ENCODE peak calls at places on chromosomes 1 and 21, in five cellular contexts. B is foreskin fibroblast, O is endothelial cell of umbilical vein, N is K562, P is body of pancreas. S is an unnamed sample.

GRCh38 chr21:36419996-36420395 is 34.8 kb downstream of the CHAF1B start:
- DNase-seq in O (peak), B (peak), P (peak), N (peak), S (peak)

GRCh38 chr1:216910081-216910840 is 187.0 kb upstream of the ESRRG start:
- DNase-seq in P (no peak), B (no peak), O (no peak), N (no peak), S (no peak)

GRCh38 chr1:238642231-238642630 is 744.1 kb upstream of the CHRM3 start:
- DNase-seq in B (no peak), N (no peak), O (no peak), P (no peak), S (no peak)

GRCh38 chr1:108708726-108709660 is 3.7 kb upstream of the FNDC7 start:
- DNase-seq in B (no peak), P (no peak), O (no peak), N (peak), S (no peak)

GRCh38 chr1:30302808-30303310 is 420.5 kb downstream of the MATN1 start:
- DNase-seq in P (no peak), N (no peak), B (no peak), O (no peak), S (no peak)

GRCh38 chr1:117069220-117069844 is 9.2 kb downstream of the TTF2 start:
- DNase-seq in O (no peak), P (no peak), B (no peak), N (no peak), S (no peak)

GRCh38 chr1:72009756-72010441 is 272.4 kb downstream of the NEGR1 start:
- DNase-seq in O (peak), B (no peak), P (no peak), N (no peak), S (no peak)

GRCh38 chr1:163439506-163439905 is 117.8 kb downstream of the NUF2 start:
- DNase-seq in N (no peak), B (no peak), O (no peak), P (no peak), S (no peak)

GRCh38 chr1:2290171-2290578 is 62.1 kb downstream of the SKI start:
- DNase-seq in P (no peak), O (no peak), B (no peak), N (peak), S (no peak)

GRCh38 chr1:22875851-22876250 is 96.8 kb downstream of the LACTBL1 start:
- DNase-seq in B (no peak), P (no peak), N (no peak), O (no peak), S (no peak)

GRCh38 chr1:54542962-54543539 is 5.0 kb upstream of the ACOT11 start:
- DNase-seq in P (no peak), B (peak), N (no peak), O (peak), S (no peak)

GRCh38 chr1:231828182-231828920 is 201.8 kb downstream of the DISC1 start:
- DNase-seq in O (peak), B (peak), N (no peak), P (peak), S (no peak)

GRCh38 chr1:224544276-224544675 is 71.8 kb upstream of the CNIH3 start:
- DNase-seq in P (no peak), N (no peak), O (peak), B (peak), S (no peak)

GRCh38 chr1:233105225-233105624 is 154.8 kb downstream of the NTPCR start:
- DNase-seq in P (no peak), N (no peak), O (no peak), B (no peak), S (no peak)

GRCh38 chr1:42962641-42963377 is 4.1 kb upstream of the SLC2A1 start:
- DNase-seq in N (peak), O (no peak), B (peak), P (no peak), S (no peak)

GRCh38 chr1:175841613-175842234 is 98.3 kb upstream of the TNR start:
- DNase-seq in N (no peak), O (no peak), B (no peak), P (no peak), S (no peak)

GRCh38 chr1:151157067-151157531 is 650 bp downstream of the TNFAIP8L2 start:
- DNase-seq in N (no peak), B (no peak), P (no peak), O (no peak), S (no peak)

GRCh38 chr1:175221548-175222175 is 29.1 kb upstream of the KIAA0040 start:
- DNase-seq in B (no peak), N (peak), P (peak), O (peak), S (peak)

GRCh38 chr1:157403203-157403602 is 149.1 kb downstream of the FCRL5 start:
- DNase-seq in N (peak), B (no peak), P (no peak), O (no peak), S (no peak)

GRCh38 chr1:192474080-192474683 is 101.4 kb upstream of the RGS1 start:
- DNase-seq in N (peak), B (no peak), O (peak), P (no peak), S (no peak)

GRCh38 chr1:193458628-193459027 is 272.2 kb upstream of the B3GALT2 start:
- DNase-seq in B (no peak), N (no peak), O (no peak), P (no peak), S (no peak)

GRCh38 chr21:32956257-32956656 is 69.5 kb upstream of the OLIG2 start:
- DNase-seq in B (no peak), P (no peak), N (no peak), O (no peak), S (no peak)

GRCh38 chr21:38492002-38492401 is 6.3 kb downstream of the ERG start:
- DNase-seq in P (no peak), O (peak), B (no peak), N (peak), S (no peak)

GRCh38 chr1:108653431-108654105 is 7.3 kb downstream of the HENMT1 start:
- DNase-seq in B (no peak), O (no peak), P (no peak), N (no peak), S (no peak)

GRCh38 chr1:109210058-109210457 is 3.7 kb upstream of the SARS1 start:
- DNase-seq in P (no peak), N (no peak), O (no peak), B (no peak), S (peak)

DNA sequence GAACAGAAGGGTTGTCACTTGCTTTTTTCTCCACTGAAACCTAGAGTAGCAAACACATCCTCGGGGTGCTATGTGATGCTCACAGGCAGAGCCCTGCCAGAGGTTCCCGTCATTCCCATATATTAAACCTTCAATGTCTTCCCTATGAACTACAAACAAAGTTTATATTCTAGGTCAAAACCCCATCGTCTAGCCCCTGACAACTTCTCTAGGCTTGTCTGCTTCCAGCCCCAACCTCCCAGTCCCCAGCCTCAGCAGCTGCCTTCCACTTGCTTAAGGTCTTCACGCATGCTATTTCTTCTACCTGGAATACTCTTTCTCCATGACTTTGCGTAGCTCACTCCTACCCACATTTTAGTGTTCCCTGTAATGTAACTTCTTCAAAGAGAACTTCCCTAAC is 1.9 kb upstream of the TLR5 start:
- DNase-seq in P (no peak), N (no peak), O (no peak), B (no peak), S (no peak)
- H3K4me3 ChIP-seq in P (no peak), N (no peak), O (no peak), B (no peak), S (no peak)

GRCh38 chr1:92484472-92485373 is 2.0 kb downstream of the GFI1 start:
- DNase-seq in P (peak), B (no peak), O (peak), N (no peak), S (no peak)

GRCh38 chr1:92488416-92488815 is 1.7 kb upstream of the GFI1 start:
- DNase-seq in B (no peak), P (no peak), N (no peak), O (no peak), S (no peak)

GRCh38 chr1:92485374-92486250 is 1.1 kb downstream of the GFI1 start:
- DNase-seq in P (peak), N (peak), B (no peak), O (peak), S (no peak)

GRCh38 chr1:92487078-92487605 is 417 bp upstream of the GFI1 start:
- DNase-seq in N (no peak), O (no peak), P (no peak), B (no peak), S (no peak)

DNA sequence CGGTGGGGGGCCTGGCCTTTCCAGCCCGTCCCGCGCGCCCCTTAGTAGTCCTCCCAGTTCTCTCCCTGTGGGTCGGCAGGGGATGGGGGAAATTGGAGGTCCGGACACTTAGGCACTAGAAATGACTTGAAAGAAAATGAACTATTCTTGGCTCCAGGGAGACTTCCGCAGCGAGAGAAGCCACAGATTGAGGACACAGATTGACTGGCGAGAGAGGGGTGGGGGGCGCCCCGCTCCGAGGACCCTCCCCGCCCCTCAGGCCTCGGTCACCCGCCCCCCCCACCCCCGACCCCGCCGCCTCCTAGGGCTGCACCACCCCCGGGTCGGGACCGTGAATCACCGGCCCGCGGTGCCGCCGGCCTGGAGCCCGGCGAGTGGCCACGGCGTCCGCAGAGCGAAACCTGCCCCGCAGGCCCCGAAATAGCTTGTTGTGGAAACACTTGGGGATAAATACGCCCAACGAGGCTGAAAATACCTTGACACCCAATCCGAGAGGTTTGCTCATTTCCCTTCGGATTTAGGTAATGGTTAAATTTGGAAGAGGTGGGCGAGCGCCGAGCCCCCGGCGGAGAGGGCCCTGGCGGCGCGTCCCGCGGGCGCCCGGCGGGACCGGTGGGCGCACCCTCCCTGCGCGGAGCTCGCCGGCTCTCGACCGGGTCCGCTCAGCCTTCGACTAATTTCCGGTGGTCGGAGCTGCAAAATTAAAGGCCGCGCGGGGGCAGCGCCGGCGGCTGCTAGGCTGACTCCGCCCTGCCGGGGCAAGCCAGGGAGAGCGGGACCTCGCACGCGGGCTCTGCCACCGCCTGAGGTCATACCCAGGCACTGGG is at the start of gene GFI1:
- DNase-seq in N (no peak), B (no peak), P (peak), O (no peak), S (no peak)
- TF ChIP-seq CTCF in N (no peak), B (no peak), P (no peak), O (no peak), S (no peak)

DNA sequence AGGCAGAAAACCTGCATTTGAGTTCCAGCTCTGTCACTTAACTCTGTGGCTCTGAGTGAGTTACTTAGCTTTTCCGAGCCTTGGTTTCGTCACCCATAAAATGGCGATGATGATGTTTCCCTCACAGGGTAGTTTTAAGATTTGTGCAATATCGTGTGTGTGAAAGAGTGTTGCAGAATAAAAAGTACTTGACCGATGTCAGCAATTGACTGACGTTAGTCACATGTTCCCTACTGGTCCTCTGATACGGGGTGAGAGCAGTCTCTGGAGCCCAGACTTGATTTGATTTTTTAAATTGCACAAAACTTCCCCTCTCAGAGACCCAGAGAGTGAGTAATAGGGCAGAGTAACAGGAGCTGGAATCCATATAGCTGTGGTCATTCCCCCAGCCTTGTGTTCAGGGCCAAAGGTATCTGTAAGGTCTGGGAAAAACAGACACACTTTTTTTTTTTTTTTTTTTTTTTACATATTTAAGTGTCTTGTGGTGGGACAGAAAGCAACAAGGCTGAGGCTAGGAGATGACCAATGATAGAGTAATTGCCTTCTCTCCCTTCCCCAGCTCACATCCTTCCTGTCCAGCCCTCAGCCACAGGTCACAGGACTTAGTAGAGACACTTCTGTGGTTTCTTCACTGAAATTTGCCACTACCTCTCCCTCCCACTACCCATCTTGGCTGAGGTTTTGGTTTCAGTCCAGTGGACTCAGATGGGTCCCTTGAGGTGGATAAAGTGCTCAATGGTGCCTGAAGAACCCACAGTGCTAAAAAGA is 2.0 kb downstream of the FCER1G start:
- DNase-seq in P (no peak), B (peak), O (no peak), N (no peak), S (no peak)
- H3K4me3 ChIP-seq in P (no peak), B (no peak), O (no peak), N (no peak), S (no peak)

GRCh38 chr1:213122514-213122929 is 71.5 kb downstream of the RPS6KC1 start:
- DNase-seq in N (peak), B (peak), O (peak), P (no peak), S (no peak)
- TF ChIP-seq CTCF in N (no peak), B (peak), O (peak), P (peak), S (peak)